ENCODE peak calls at places on chromosomes 12 and 14, in seven cellular contexts. J is HAP-1; I is GM12865; R is transverse colon; N is GM23248; W is naive thymus-derived CD4-positive, alpha-beta T cell; V is cardiac fibroblast. T is an unnamed sample.

GRCh38 chr14:76954791-76955190 is 73.7 kb downstream of the IRF2BPL start:
- DNase-seq in J (no peak), I (no peak), R (no peak), N (peak), W (no peak), V (no peak), T (no peak)

GRCh38 chr14:71593966-71594365 is 338.3 kb upstream of the RGS6 start:
- DNase-seq in J (no peak), I (no peak), R (no peak), N (no peak), W (no peak), V (no peak), T (no peak)

GRCh38 chr12:53097564-53098353 is at the start of gene IGFBP6:
- DNase-seq in J (peak), I (peak), R (peak), N (peak), W (peak), V (peak), T (peak)

GRCh38 chr14:50040401-50040775 is 76.0 kb downstream of the VCPKMT start:
- DNase-seq in J (no peak), I (peak), R (peak), N (peak), W (no peak), V (peak), T (peak)

GRCh38 chr14:99790201-99790977 is 2.8 kb upstream of the EML1 start:
- DNase-seq in J (no peak), I (no peak), R (no peak), N (no peak), W (no peak), V (no peak), T (peak)

GRCh38 chr14:102279688-102280348 is 25.1 kb downstream of the MOK start:
- DNase-seq in J (no peak), I (no peak), R (no peak), N (peak), W (no peak), V (peak), T (no peak)

GRCh38 chr14:52080171-52080800 is 11.4 kb upstream of the NID2 start:
- DNase-seq in J (no peak), I (no peak), R (no peak), N (peak), W (no peak), V (peak), T (no peak)

GRCh38 chr12:85448031-85448430 is 168.0 kb downstream of the ALX1 start:
- DNase-seq in J (no peak), I (no peak), R (no peak), N (no peak), W (no peak), V (no peak), T (no peak)

GRCh38 chr12:4506870-4507269 is 31.8 kb upstream of the RAD51AP1 start:
- DNase-seq in J (no peak), I (peak), R (no peak), N (peak), W (no peak), V (peak), T (peak)

GRCh38 chr12:6635375-6635855 is 344 bp downstream of the LPAR5 start:
- DNase-seq in J (no peak), I (peak), R (no peak), N (peak), W (peak), V (no peak), T (peak)

GRCh38 chr12:11814362-11814761 is 164.9 kb downstream of the ETV6 start:
- DNase-seq in J (no peak), I (no peak), R (no peak), N (peak), W (no peak), V (peak), T (peak)

DNA sequence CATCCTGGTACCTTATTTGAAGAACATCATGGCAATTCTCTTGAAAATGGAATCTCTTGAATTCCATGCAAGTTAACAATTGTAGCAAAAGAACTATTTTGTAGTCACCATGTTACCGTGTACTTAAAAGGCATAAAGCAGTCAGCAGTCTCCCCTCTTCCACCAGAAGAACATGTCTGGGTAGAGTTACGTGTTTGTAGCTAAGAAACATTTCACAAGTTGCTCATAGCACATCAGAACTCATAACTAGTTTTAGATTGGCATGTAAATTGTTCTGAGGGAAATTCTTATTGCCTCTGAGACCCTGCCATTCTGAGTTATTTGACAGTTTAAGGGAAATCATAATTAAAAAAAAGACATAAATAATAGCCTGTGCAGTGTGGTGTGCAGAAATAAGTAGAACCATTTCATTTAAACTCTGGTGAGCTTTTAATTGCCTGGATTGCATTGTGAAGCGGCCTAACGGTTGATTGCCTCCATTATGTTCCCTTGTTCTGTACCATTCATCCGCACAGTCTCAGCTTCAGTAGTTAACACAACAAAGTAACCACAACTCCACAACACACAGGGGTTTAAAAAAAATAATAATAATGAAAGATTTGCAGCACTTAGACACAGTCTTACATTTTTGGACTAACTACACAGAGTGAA is 2.6 kb downstream of the LMO3 start:
- DNase-seq in J (peak), I (no peak), R (no peak), N (no peak), W (no peak), V (no peak), T (peak)
- H3K4me3 ChIP-seq in J (no peak), I (no peak), R (no peak), N (no peak), W (no peak), V (no peak), T (no peak)

DNA sequence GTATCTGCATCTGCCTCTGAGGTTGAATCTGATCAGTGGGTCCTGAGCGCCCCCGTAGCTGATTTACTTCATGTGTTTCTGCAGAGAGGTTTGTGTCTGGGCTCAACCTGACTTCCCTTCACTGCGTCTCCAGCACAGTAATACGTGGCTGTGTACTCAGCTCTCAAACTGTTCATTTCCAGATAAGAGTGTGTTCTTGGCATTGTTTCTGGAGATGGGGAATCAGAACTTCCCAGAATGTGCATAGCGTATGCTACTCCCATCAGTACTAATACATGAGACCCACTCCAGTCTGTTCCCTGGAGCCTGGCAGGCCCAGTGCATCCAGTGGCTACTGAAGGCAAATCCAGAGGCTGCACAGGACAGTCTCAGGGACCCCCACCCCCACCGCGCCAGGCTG is 1297.2 kb downstream of the TMEM121 start:
- DNase-seq in J (no peak), I (peak), R (no peak), N (no peak), W (no peak), V (no peak), T (no peak)
- H3K4me3 ChIP-seq in J (no peak), I (peak), R (no peak), N (no peak), W (no peak), V (no peak), T (no peak)

GRCh38 chr12:13173537-13173936 is 23.0 kb upstream of the EMP1 start:
- DNase-seq in J (no peak), I (peak), R (peak), N (peak), W (peak), V (peak), T (no peak)
- H3K4me3 ChIP-seq in J (no peak), I (no peak), R (no peak), N (peak), W (no peak), V (no peak), T (no peak)

DNA sequence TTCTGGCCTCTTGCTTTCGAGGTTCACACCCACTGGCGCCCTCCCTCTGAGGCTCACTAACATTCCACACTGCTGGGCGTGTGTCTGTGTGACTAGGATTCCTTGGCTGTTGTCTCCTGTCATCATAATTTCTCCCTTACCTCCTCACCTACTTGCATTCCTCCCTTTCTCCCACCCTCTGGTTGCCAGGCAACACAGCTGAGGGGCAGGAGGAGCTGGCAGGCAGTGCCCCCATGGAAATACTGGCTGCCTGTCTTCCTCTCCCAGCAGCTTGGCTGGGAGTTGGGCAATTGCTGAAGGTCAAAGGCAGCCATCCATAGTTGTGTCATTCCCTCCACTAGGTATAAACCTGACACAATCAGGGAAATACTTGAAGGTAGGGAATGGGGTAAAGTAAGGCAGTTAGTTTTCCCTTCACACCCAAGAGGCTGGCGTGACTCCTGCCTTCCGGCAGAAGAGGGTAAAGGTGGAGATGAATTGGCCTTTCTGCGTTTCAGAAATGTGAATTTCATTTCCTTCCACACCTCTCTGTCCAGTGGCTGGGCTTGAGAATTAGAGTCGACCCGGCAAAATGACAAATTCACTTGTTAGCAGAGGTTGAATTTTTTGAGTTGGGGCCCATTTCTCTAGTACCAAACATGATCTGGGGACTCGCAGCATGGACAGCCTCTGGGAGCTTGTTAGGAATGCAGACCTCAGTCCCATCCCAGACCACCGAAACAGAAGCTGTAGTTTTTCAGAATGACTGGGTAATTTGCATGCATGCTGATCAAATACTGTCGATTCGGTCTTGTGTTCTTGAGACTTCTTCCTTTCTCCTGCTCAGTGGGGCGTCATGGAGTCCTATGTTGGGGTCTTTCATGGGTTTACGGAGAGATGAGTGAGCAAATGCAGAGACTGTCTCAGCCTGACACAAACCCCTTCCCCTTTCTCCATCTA is 24.3 kb upstream of the EMP1 start:
- DNase-seq in J (no peak), I (peak), R (peak), N (peak), W (no peak), V (peak), T (no peak)
- H3K4me3 ChIP-seq in J (no peak), I (no peak), R (no peak), N (peak), W (no peak), V (no peak), T (no peak)

DNA sequence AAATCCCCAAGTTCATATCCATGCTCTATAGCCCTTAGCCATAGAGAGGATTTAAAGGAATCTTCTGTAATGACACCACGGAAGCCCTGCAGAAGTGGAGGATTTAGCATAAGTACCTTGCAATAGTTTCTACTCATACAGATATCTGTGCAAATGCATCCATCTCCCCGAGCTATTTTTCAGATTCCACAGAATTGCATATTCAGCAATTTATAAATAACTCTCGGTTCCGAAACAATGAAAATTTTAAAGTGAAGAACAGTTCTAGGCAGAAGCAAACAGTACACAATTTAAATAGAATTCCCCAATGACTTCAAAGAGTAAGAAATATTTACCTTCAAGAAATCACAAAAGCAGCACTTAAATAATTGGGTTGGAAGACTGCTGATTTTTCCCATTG is 379 bp downstream of the IGF1 start:
- DNase-seq in J (no peak), I (no peak), R (no peak), N (no peak), W (no peak), V (no peak), T (no peak)
- H3K4me3 ChIP-seq in J (no peak), I (no peak), R (no peak), N (peak), W (no peak), V (no peak), T (no peak)